ENCODE peak calls at places on chromosomes 6 and 20, in seven cellular contexts. One of them, this sample, is unnamed.
A peak's percentile ranks its signal among the peaks of the same experiment; 100 is the strongest.

GRCh38 chr6:32635526-32636123 is 1.6 kb upstream of the HLA-DQA1 start:
- DNase-seq in Peyer's patch: no peak
- DNase-seq in fibroblast of the aortic adventitia: no peak
- DNase-seq in lung microvascular endothelial cell: no peak
- DNase-seq in iris pigment epithelial cell: no peak
- DNase-seq in neural crest cell: no peak
- DNase-seq in astrocyte of the hippocampus: no peak
- DNase-seq in this sample: no peak

GRCh38 chr6:7669742-7670141 is 56.2 kb upstream of the BMP6 start:
- DNase-seq in Peyer's patch: no peak
- DNase-seq in fibroblast of the aortic adventitia: no peak
- DNase-seq in lung microvascular endothelial cell: peak; percentile 29
- DNase-seq in iris pigment epithelial cell: no peak
- DNase-seq in neural crest cell: no peak
- DNase-seq in astrocyte of the hippocampus: no peak
- DNase-seq in this sample: no peak

GRCh38 chr6:34745277-34746103 is 11.8 kb upstream of the SNRPC start:
- DNase-seq in Peyer's patch: peak; percentile 65
- DNase-seq in fibroblast of the aortic adventitia: peak; percentile 38
- DNase-seq in lung microvascular endothelial cell: no peak
- DNase-seq in iris pigment epithelial cell: peak; percentile 73
- DNase-seq in neural crest cell: no peak
- DNase-seq in astrocyte of the hippocampus: no peak
- DNase-seq in this sample: no peak

GRCh38 chr6:116931456-116931855 is 54.4 kb downstream of the RFX6 start:
- DNase-seq in Peyer's patch: no peak
- DNase-seq in fibroblast of the aortic adventitia: no peak
- DNase-seq in lung microvascular endothelial cell: no peak
- DNase-seq in iris pigment epithelial cell: no peak
- DNase-seq in neural crest cell: no peak
- DNase-seq in astrocyte of the hippocampus: no peak
- DNase-seq in this sample: no peak

GRCh38 chr20:5531318-5532081 is 214.7 kb upstream of the PROKR2 start:
- DNase-seq in Peyer's patch: no peak
- DNase-seq in fibroblast of the aortic adventitia: peak; percentile 69
- DNase-seq in lung microvascular endothelial cell: peak; percentile 58
- DNase-seq in iris pigment epithelial cell: peak; percentile 81
- DNase-seq in neural crest cell: no peak
- DNase-seq in astrocyte of the hippocampus: peak; percentile 57
- DNase-seq in this sample: no peak

GRCh38 chr6:166656269-166657206 is 29.5 kb upstream of the RPS6KA2 start:
- DNase-seq in Peyer's patch: no peak
- DNase-seq in fibroblast of the aortic adventitia: no peak
- DNase-seq in lung microvascular endothelial cell: no peak
- DNase-seq in iris pigment epithelial cell: no peak
- DNase-seq in neural crest cell: no peak
- DNase-seq in astrocyte of the hippocampus: no peak
- DNase-seq in this sample: no peak

GRCh38 chr20:5859611-5860010 is 90.7 kb downstream of the TRMT6 start:
- DNase-seq in Peyer's patch: no peak
- DNase-seq in fibroblast of the aortic adventitia: peak; percentile 11
- DNase-seq in lung microvascular endothelial cell: no peak
- DNase-seq in iris pigment epithelial cell: peak; percentile 90
- DNase-seq in neural crest cell: no peak
- DNase-seq in astrocyte of the hippocampus: no peak
- DNase-seq in this sample: no peak

GRCh38 chr6:2782825-2783187 is 17.6 kb downstream of the WRNIP1 start:
- DNase-seq in Peyer's patch: no peak
- DNase-seq in fibroblast of the aortic adventitia: no peak
- DNase-seq in lung microvascular endothelial cell: no peak
- DNase-seq in iris pigment epithelial cell: no peak
- DNase-seq in neural crest cell: no peak
- DNase-seq in astrocyte of the hippocampus: no peak
- DNase-seq in this sample: no peak

GRCh38 chr6:34535199-34535598 is 20.9 kb downstream of the SPDEF start:
- DNase-seq in Peyer's patch: no peak
- DNase-seq in fibroblast of the aortic adventitia: no peak
- DNase-seq in lung microvascular endothelial cell: no peak
- DNase-seq in iris pigment epithelial cell: no peak
- DNase-seq in neural crest cell: no peak
- DNase-seq in astrocyte of the hippocampus: no peak
- DNase-seq in this sample: no peak

This sample was measured in endothelial cell of umbilical vein.